ENCODE peak calls at places on chromosomes 7 and 10, in ten cellular contexts. F, N, P, E, K, C, S, L, V and Q are unnamed samples.

GRCh38 chr10:16583382-16583781 is 61.7 kb upstream of the C1QL3 start:
- DNase-seq in F (no peak), N (no peak), P (no peak), E (no peak), K (no peak), C (no peak), S (no peak), L (no peak), V (peak; percentile 53), Q (no peak)

GRCh38 chr10:36621346-36621745 is 504.1 kb upstream of the ANKRD30A start:
- DNase-seq in F (no peak), N (no peak), P (peak; percentile 31), E (no peak), K (no peak), C (no peak), S (no peak), L (no peak), V (no peak), Q (no peak)

GRCh38 chr10:1050555-1050954 is 1.6 kb upstream of the IDI1 start:
- DNase-seq in F (no peak), N (peak; percentile 35), P (no peak), E (no peak), K (peak; percentile 45), C (no peak), S (no peak), L (no peak), V (no peak), Q (no peak)

GRCh38 chr7:112272921-112273561 is 66.5 kb downstream of the ZNF277 start:
- DNase-seq in F (no peak), N (peak; percentile 33), P (peak; percentile 29), E (no peak), K (no peak), C (no peak), S (no peak), L (no peak), V (peak; percentile 33), Q (no peak)

GRCh38 chr7:100464210-100464660 is at the start of gene SPACDR:
- DNase-seq in F (no peak), N (no peak), P (peak; percentile 58), E (peak; percentile 28), K (no peak), C (no peak), S (no peak), L (no peak), V (no peak), Q (no peak)

GRCh38 chr10:7302393-7303054 is 108.3 kb downstream of the SFMBT2 start:
- DNase-seq in F (peak; percentile 26), N (no peak), P (peak; percentile 60), E (no peak), K (no peak), C (no peak), S (no peak), L (no peak), V (no peak), Q (no peak)

GRCh38 chr7:112336261-112336660 is 114.0 kb upstream of the IFRD1 start:
- DNase-seq in F (no peak), N (no peak), P (no peak), E (no peak), K (no peak), C (no peak), S (no peak), L (no peak), V (no peak), Q (no peak)

GRCh38 chr10:67127441-67127840 is 201.6 kb downstream of the LRRTM3 start:
- DNase-seq in F (no peak), N (no peak), P (no peak), E (no peak), K (no peak), C (no peak), S (no peak), L (no peak), V (no peak), Q (no peak)

GRCh38 chr7:374706-375490 is 84.9 kb downstream of the FOXL3 start:
- DNase-seq in F (no peak), N (no peak), P (no peak), E (no peak), K (no peak), C (no peak), S (no peak), L (peak; percentile 57), V (peak; percentile 13), Q (peak; percentile 90)

GRCh38 chr10:61130366-61130765 is 186.4 kb upstream of the RHOBTB1 start:
- DNase-seq in F (no peak), N (no peak), P (peak; percentile 60), E (peak; percentile 17), K (no peak), C (no peak), S (no peak), L (no peak), V (no peak), Q (no peak)

GRCh38 chr10:131845505-131846223 is 55.1 kb upstream of the PPP2R2D start:
- DNase-seq in F (no peak), N (no peak), P (no peak), E (no peak), K (no peak), C (no peak), S (no peak), L (no peak), V (no peak), Q (peak; percentile 79)

GRCh38 chr7:154871928-154872750 is 130.8 kb downstream of the PAXIP1 start:
- DNase-seq in F (no peak), N (no peak), P (no peak), E (no peak), K (no peak), C (no peak), S (no peak), L (peak; percentile 45), V (no peak), Q (peak; percentile 75)

GRCh38 chr10:131575877-131576276 is 264.4 kb upstream of the TCERG1L start:
- DNase-seq in F (no peak), N (no peak), P (no peak), E (no peak), K (no peak), C (no peak), S (no peak), L (no peak), V (no peak), Q (no peak)

GRCh38 chr10:112804036-112804435 is 146.0 kb upstream of the TCF7L2 start:
- DNase-seq in F (peak; percentile 29), N (no peak), P (no peak), E (no peak), K (no peak), C (no peak), S (no peak), L (no peak), V (no peak), Q (no peak)

GRCh38 chr7:1885465-1886226 is 215.6 kb downstream of the ELFN1 start:
- DNase-seq in F (no peak), N (no peak), P (no peak), E (no peak), K (no peak), C (no peak), S (no peak), L (peak; percentile 54), V (no peak), Q (peak; percentile 86)
- TF ChIP-seq CTCF in F (no peak), N (no peak), P (no peak), E (no peak), K (no peak), C (no peak), S (no peak), L (no peak), V (no peak), Q (no peak)

DNA sequence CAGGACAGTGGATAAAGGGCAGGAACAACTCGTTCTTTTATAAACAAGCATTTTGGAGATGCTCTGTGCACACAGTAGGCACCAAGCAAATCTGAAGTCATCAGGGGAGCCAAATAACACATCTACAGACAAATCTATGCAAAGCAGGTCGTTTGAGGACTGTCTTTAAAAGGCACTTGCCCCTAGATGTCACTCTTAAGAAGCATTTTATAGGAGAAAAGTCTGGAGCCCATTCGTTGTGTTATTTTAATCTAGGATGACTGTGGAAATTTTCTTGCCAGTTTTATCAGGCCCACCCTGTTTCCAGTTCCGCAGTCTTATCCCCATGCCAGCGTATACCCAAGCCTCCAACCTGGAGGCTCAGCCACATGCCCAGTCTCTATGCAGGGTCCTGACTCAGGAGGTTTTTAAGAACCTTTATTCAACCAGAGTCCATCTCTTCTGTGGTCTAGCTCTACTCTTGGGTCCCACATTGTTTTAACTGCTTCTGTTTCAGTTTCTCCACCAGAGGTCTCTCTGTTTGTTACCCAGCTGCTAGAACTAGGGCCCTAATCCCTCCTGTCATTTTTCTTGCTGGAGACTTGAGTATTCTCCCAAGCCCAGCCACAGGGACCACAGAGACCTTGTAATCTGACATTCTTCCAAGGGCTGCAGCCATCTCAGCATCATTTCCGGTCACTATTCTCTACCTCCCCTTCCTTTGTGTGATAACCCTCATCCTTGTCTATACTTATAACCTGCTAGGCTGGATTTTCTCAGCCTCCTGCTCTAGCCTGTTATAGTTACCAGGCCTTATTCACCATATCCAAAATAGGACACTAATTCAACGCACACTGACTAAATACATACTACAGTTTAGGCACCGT is 26.7 kb downstream of the PIK3CG start:
- DNase-seq in F (no peak), N (no peak), P (no peak), E (no peak), K (no peak), C (no peak), S (no peak), L (no peak), V (no peak), Q (no peak)
- TF ChIP-seq CTCF in F (no peak), N (no peak), P (no peak), E (peak; percentile 30), K (no peak), C (no peak), S (no peak), L (no peak), V (no peak), Q (peak; percentile 41)

GRCh38 chr7:31729195-31729804 is 42.3 kb downstream of the PPP1R17 start:
- DNase-seq in F (no peak), N (no peak), P (no peak), E (no peak), K (no peak), C (no peak), S (no peak), L (no peak), V (no peak), Q (no peak)
- TF ChIP-seq CTCF in F (no peak), N (no peak), P (no peak), E (no peak), K (peak; percentile 3), C (peak; percentile 21), S (no peak), L (no peak), V (no peak), Q (peak; percentile 26)

GRCh38 chr7:78443811-78444210 is 645.2 kb downstream of the PHTF2 start:
- DNase-seq in F (no peak), N (no peak), P (no peak), E (no peak), K (no peak), C (no peak), S (no peak), L (no peak), V (no peak), Q (no peak)
- TF ChIP-seq CTCF in F (no peak), N (peak; percentile 15), P (no peak), E (no peak), K (no peak), C (no peak), S (no peak), L (no peak), V (no peak), Q (no peak)

GRCh38 chr10:78342787-78343186 is 309.1 kb downstream of the RPS24 start:
- DNase-seq in F (no peak), N (no peak), P (no peak), E (no peak), K (no peak), C (no peak), S (no peak), L (no peak), V (no peak), Q (no peak)
- TF ChIP-seq CTCF in F (no peak), N (no peak), P (no peak), E (no peak), K (no peak), C (no peak), S (no peak), L (no peak), V (no peak), Q (no peak)